ENCODE peak calls at places on chromosome 16, in ten cellular contexts. F is heart left ventricle, N is type B pancreatic cell, X is lung, R is IMR-90, A is HFFc6, V is heart right ventricle, I is WTC11, D is HepG2, P is HFF-Myc. Y is an unnamed sample.
A peak's percentile ranks its signal among the peaks of the same experiment; 100 is the strongest.

GRCh38 chr16:85755929-85756768 is 5.3 kb upstream of the C16orf74 start:
- DNase-seq in F (no peak), N (no peak), X (no peak), R (peak; percentile 62), A (no peak), V (no peak), I (no peak), D (no peak), P (no peak), Y (no peak)

GRCh38 chr16:8963825-8964441 is at the start of gene USP7:
- DNase-seq in F (peak; percentile 96), N (peak; percentile 94), X (peak; percentile 93), R (peak; percentile 86), A (peak; percentile 83), V (peak; percentile 94), I (peak; percentile 89), D (peak; percentile 86), P (peak; percentile 36), Y (peak; percentile 91)

GRCh38 chr16:22948603-22949368 is 134.8 kb downstream of the HS3ST2 start:
- DNase-seq in F (peak; percentile 62), N (no peak), X (peak; percentile 66), R (peak; percentile 34), A (peak; percentile 70), V (peak; percentile 68), I (peak; percentile 88), D (peak; percentile 82), P (peak; percentile 56), Y (no peak)

GRCh38 chr16:799948-800833 is at the start of gene GNG13:
- DNase-seq in F (no peak), N (no peak), X (no peak), R (no peak), A (no peak), V (no peak), I (peak; percentile 72), D (no peak), P (no peak), Y (no peak)

GRCh38 chr16:83952940-83953795 is at the start of gene OSGIN1:
- DNase-seq in F (peak; percentile 95), N (no peak), X (peak; percentile 94), R (peak; percentile 93), A (peak; percentile 92), V (peak; percentile 94), I (no peak), D (peak; percentile 95), P (peak; percentile 76), Y (peak; percentile 57)

GRCh38 chr16:25419123-25419522 is 161.5 kb upstream of the ZKSCAN2 start:
- DNase-seq in F (no peak), N (no peak), X (no peak), R (no peak), A (no peak), V (no peak), I (no peak), D (no peak), P (no peak), Y (no peak)

GRCh38 chr16:5412721-5413120 is 315.1 kb upstream of the EEF2KMT start:
- DNase-seq in F (no peak), N (no peak), X (no peak), R (no peak), A (no peak), V (no peak), I (peak; percentile 61), D (no peak), P (no peak), Y (no peak)

GRCh38 chr16:51818342-51818944 is 667.4 kb upstream of the SALL1 start:
- DNase-seq in F (no peak), N (no peak), X (no peak), R (peak; percentile 73), A (peak; percentile 48), V (peak; percentile 7), I (peak; percentile 80), D (peak; percentile 31), P (peak; percentile 19), Y (no peak)

GRCh38 chr16:85137323-85138072 is 25.2 kb upstream of the CIBAR2 start:
- DNase-seq in F (peak; percentile 98), N (peak; percentile 82), X (peak; percentile 91), R (peak; percentile 85), A (peak; percentile 82), V (peak; percentile 93), I (no peak), D (peak; percentile 87), P (peak; percentile 87), Y (no peak)

GRCh38 chr16:57266531-57267268 is 17.8 kb downstream of the PLLP start:
- DNase-seq in F (no peak), N (no peak), X (no peak), R (no peak), A (no peak), V (no peak), I (no peak), D (no peak), P (no peak), Y (no peak)

GRCh38 chr16:49757744-49758069 is 98.2 kb downstream of the ZNF423 start:
- DNase-seq in F (no peak), N (no peak), X (no peak), R (no peak), A (no peak), V (no peak), I (peak; percentile 53), D (no peak), P (no peak), Y (no peak)

GRCh38 chr16:49756971-49757743 is 98.8 kb downstream of the ZNF423 start:
- DNase-seq in F (no peak), N (no peak), X (no peak), R (no peak), A (no peak), V (no peak), I (no peak), D (no peak), P (no peak), Y (no peak)

GRCh38 chr16:49755716-49756115 is 100.2 kb downstream of the ZNF423 start:
- DNase-seq in F (no peak), N (no peak), X (no peak), R (no peak), A (no peak), V (no peak), I (no peak), D (no peak), P (no peak), Y (no peak)

GRCh38 chr16:49754495-49755290 is 101.2 kb downstream of the ZNF423 start:
- DNase-seq in F (peak; percentile 55), N (no peak), X (no peak), R (no peak), A (no peak), V (peak; percentile 22), I (peak; percentile 47), D (no peak), P (no peak), Y (no peak)

DNA sequence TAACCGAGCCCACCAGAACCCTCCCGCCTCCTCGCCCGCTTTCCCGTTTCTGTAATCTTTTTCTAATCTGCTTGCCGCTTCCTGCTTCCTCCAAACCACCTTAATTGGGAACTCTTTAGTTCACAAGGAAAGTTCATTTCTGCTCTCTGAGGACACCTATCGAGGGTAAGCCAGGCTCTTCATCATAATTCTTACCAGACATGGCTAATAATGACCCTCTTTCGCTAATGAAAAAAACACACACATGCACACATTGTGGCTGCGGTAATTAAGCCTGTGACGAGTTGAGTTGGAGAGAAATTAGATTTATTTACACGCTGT is 100.7 kb downstream of the ZNF423 start:
- DNase-seq in F (no peak), N (no peak), X (no peak), R (peak; percentile 12), A (no peak), V (peak; percentile 30), I (no peak), D (no peak), P (peak; percentile 29), Y (no peak)
- TF ChIP-seq CTCF in F (peak; percentile 24), N (peak; percentile 60), X (no peak), R (peak; percentile 39), A (peak; percentile 26), V (peak; percentile 69), I (no peak), D (peak; percentile 28), P (peak; percentile 45), Y (no peak)

DNA sequence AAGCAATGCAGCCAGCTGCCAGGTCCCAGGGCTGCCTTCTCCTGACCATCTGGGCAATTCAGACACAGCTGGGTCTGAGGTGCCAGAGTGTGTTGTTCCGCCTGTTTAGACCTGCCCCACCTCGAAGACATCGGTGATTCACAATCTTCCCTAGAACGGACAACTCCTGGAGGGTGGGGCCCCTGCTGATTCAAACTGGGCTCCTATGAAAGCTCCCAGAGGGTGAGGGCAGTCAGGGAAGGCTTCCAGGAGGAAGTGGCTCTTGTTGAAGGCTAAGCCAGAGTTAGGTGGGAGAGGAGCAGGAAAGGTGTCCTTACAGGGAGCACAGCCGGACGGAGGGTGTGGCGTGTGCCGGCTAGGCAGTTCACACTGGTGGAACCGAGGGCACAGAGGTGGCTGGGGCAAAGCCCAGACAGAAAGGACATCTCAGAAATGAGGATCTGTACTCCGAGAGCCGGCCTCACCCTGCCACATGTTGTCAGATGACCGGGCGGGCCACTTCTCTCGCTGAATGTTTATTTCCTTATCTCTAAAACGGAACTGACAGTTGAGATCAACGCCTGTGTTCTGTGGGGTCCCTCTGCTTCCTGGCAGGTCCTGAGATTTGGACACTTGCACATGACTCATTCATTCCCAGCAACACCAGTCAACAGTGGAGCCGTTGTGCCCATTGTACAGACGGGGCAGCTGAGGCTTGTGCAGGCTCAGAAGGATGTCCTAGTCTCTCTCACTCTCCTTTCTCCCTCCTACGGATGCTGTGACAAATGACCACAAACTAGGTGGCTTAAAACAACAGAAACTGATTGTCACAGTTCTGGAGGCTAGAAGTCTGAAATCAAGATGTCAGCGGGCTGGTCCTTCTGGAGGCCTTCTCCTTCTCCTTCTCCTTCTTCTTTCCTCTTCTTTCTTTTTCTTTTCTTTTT is 26.9 kb upstream of the LITAF start:
- DNase-seq in F (peak; percentile 72), N (no peak), X (peak; percentile 71), R (no peak), A (no peak), V (peak; percentile 40), I (no peak), D (peak; percentile 88), P (no peak), Y (peak; percentile 64)
- TF ChIP-seq CTCF in F (no peak), N (no peak), X (no peak), R (no peak), A (no peak), V (no peak), I (no peak), D (no peak), P (no peak), Y (no peak)

GRCh38 chr16:88403794-88404581 is 21.2 kb downstream of the ZNF469 start:
- DNase-seq in F (no peak), N (no peak), X (no peak), R (peak; percentile 41), A (no peak), V (no peak), I (no peak), D (no peak), P (no peak), Y (no peak)
- TF ChIP-seq CTCF in F (no peak), N (no peak), X (no peak), R (no peak), A (no peak), V (no peak), I (no peak), D (peak; percentile 51), P (no peak), Y (no peak)

DNA sequence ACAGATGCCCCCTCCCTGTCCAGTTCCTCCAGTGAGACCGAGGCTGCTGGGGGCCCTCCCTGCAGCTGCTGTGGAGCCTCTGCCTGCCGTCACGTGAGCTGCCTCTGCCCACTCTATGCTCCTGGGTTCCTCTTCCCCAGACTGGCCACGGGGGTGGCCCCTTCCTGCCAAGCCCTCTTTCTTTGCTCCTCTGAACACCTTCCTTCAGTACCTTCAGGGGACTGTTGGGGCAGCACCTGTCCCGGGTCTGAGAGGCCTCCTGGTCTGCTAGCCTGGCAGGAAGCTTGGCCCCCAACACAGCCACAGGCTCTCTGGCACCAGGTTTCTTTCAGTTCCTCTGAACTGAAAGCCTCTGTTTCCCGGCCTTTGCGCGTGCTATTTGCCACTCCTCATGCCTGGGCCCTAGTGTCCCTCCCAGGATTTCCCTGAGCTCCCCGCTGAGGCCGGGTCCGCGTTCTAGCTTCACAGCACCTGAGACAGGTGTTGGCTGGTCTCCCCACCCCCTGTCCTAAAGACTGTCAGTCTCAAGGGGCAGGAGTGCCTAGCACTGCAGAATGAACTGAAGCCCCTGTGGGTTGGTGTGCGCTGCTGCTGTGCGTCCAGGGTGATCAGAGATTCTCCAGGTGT is 6.6 kb upstream of the ATP6V0C start:
- DNase-seq in F (no peak), N (no peak), X (no peak), R (no peak), A (no peak), V (no peak), I (no peak), D (no peak), P (no peak), Y (no peak)
- TF ChIP-seq CTCF in F (no peak), N (no peak), X (no peak), R (no peak), A (no peak), V (no peak), I (no peak), D (no peak), P (no peak), Y (no peak)

Y was measured in natural killer cell.